ENCODE peak calls at places on chromosome 16, in five cellular contexts. One of them, this sample, is unnamed.

GRCh38 chr16:78500659-78501226 is 401.3 kb downstream of the WWOX start:
- DNase-seq in iPS DF 6.9: no peak
- DNase-seq in ascending aorta: no peak
- DNase-seq in stimulated activated CD4-positive, alpha-beta T cell treated with anti-CD3 and anti-CD28 coated beads, Interleukin-4, amount 100 ng/mL, for 24 hours: no peak
- DNase-seq in NCI-H1436: no peak
- DNase-seq in this sample: no peak

GRCh38 chr16:70018254-70018653 is 67.1 kb downstream of the CLEC18A start:
- DNase-seq in iPS DF 6.9: peak
- DNase-seq in stimulated activated CD4-positive, alpha-beta T cell treated with anti-CD3 and anti-CD28 coated beads, Interleukin-4, amount 100 ng/mL, for 24 hours: peak
- DNase-seq in ascending aorta: no peak
- DNase-seq in NCI-H1436: no peak
- DNase-seq in this sample: no peak

GRCh38 chr16:19583665-19584300 is 28.3 kb downstream of the VPS35L start:
- DNase-seq in ascending aorta: no peak
- DNase-seq in stimulated activated CD4-positive, alpha-beta T cell treated with anti-CD3 and anti-CD28 coated beads, Interleukin-4, amount 100 ng/mL, for 24 hours: peak
- DNase-seq in NCI-H1436: peak
- DNase-seq in iPS DF 6.9: peak
- DNase-seq in this sample: peak

GRCh38 chr16:81366316-81366932 is 51.7 kb downstream of the GAN start:
- DNase-seq in iPS DF 6.9: no peak
- DNase-seq in NCI-H1436: peak
- DNase-seq in ascending aorta: no peak
- DNase-seq in stimulated activated CD4-positive, alpha-beta T cell treated with anti-CD3 and anti-CD28 coated beads, Interleukin-4, amount 100 ng/mL, for 24 hours: peak
- DNase-seq in this sample: no peak

GRCh38 chr16:64773638-64774037 is 348.2 kb downstream of the CDH11 start:
- DNase-seq in NCI-H1436: no peak
- DNase-seq in ascending aorta: no peak
- DNase-seq in stimulated activated CD4-positive, alpha-beta T cell treated with anti-CD3 and anti-CD28 coated beads, Interleukin-4, amount 100 ng/mL, for 24 hours: no peak
- DNase-seq in iPS DF 6.9: no peak
- DNase-seq in this sample: no peak

GRCh38 chr16:83714286-83714685 is 93.5 kb upstream of the HSBP1 start:
- DNase-seq in stimulated activated CD4-positive, alpha-beta T cell treated with anti-CD3 and anti-CD28 coated beads, Interleukin-4, amount 100 ng/mL, for 24 hours: no peak
- DNase-seq in ascending aorta: no peak
- DNase-seq in NCI-H1436: no peak
- DNase-seq in iPS DF 6.9: no peak
- DNase-seq in this sample: no peak

GRCh38 chr16:12002447-12003006 is 26.0 kb downstream of the SNX29 start:
- DNase-seq in ascending aorta: no peak
- DNase-seq in NCI-H1436: peak
- DNase-seq in stimulated activated CD4-positive, alpha-beta T cell treated with anti-CD3 and anti-CD28 coated beads, Interleukin-4, amount 100 ng/mL, for 24 hours: no peak
- DNase-seq in iPS DF 6.9: no peak
- DNase-seq in this sample: no peak

GRCh38 chr16:50616883-50617629 is 64.1 kb downstream of the SNX20 start:
- DNase-seq in NCI-H1436: no peak
- DNase-seq in stimulated activated CD4-positive, alpha-beta T cell treated with anti-CD3 and anti-CD28 coated beads, Interleukin-4, amount 100 ng/mL, for 24 hours: no peak
- DNase-seq in ascending aorta: no peak
- DNase-seq in iPS DF 6.9: no peak
- DNase-seq in this sample: no peak

GRCh38 chr16:28172331-28172730 is 39.4 kb downstream of the XPO6 start:
- DNase-seq in NCI-H1436: no peak
- DNase-seq in iPS DF 6.9: no peak
- DNase-seq in ascending aorta: no peak
- DNase-seq in stimulated activated CD4-positive, alpha-beta T cell treated with anti-CD3 and anti-CD28 coated beads, Interleukin-4, amount 100 ng/mL, for 24 hours: no peak
- DNase-seq in this sample: no peak